ENCODE peak calls at places on chromosomes 4 and X, in seven cellular contexts. O is lung, Y is heart left ventricle, P is gastrocnemius medialis, F is heart right ventricle, I is SJCRH30, R is fibroblast of lung. G is an unnamed sample.

GRCh38 chrX:24153796-24154189 is 4.3 kb downstream of the ZFX start:
- DNase-seq in F (no peak), R (no peak), O (no peak), P (no peak), Y (no peak), I (no peak), G (no peak)

GRCh38 chr4:142817442-142817841 is 28.7 kb downstream of the INPP4B start:
- DNase-seq in F (no peak), I (peak; percentile 87), O (no peak), Y (no peak), P (peak; percentile 22), R (peak; percentile 92), G (peak; percentile 46)

GRCh38 chr4:68734095-68734494 is 63.6 kb upstream of the UGT2B15 start:
- DNase-seq in F (no peak), O (no peak), P (no peak), R (no peak), I (no peak), Y (no peak), G (no peak)

GRCh38 chrX:77785400-77785745 is 643 bp downstream of the ATRX start:
- DNase-seq in R (peak; percentile 46), Y (no peak), I (peak; percentile 51), O (no peak), P (peak; percentile 12), F (peak; percentile 4), G (no peak)

GRCh38 chrX:8084023-8084422 is 87.0 kb downstream of the VCX2 start:
- DNase-seq in R (peak; percentile 78), P (no peak), O (no peak), I (no peak), F (no peak), Y (no peak), G (no peak)

GRCh38 chr4:87025023-87025613 is 90.3 kb downstream of the AFF1 start:
- DNase-seq in F (no peak), O (no peak), R (no peak), P (no peak), Y (no peak), I (no peak), G (no peak)

GRCh38 chr4:15901996-15902395 is 36.5 kb downstream of the FGFBP1 start:
- DNase-seq in O (no peak), R (no peak), I (no peak), Y (no peak), F (no peak), P (no peak), G (no peak)

GRCh38 chrX:121333942-121334341 is 286.5 kb downstream of the GLUD2 start:
- DNase-seq in O (no peak), R (no peak), F (no peak), I (no peak), P (no peak), Y (no peak), G (no peak)

GRCh38 chrX:25206761-25207160 is 191.0 kb upstream of the ARX start:
- DNase-seq in R (no peak), P (no peak), Y (no peak), O (no peak), I (peak; percentile 46), F (no peak), G (no peak)

GRCh38 chr4:126647756-126648396 is 984.9 kb upstream of the INTU start:
- DNase-seq in R (peak; percentile 17), O (no peak), Y (no peak), P (no peak), I (no peak), F (no peak), G (no peak)

GRCh38 chr4:174314770-174315169 is 31.1 kb downstream of the CEP44 start:
- DNase-seq in I (peak; percentile 39), O (no peak), P (peak; percentile 20), R (peak; percentile 69), F (no peak), Y (no peak), G (no peak)

GRCh38 chr4:171186700-171187099 is 626.5 kb upstream of the GALNTL6 start:
- DNase-seq in P (no peak), Y (no peak), O (no peak), I (peak; percentile 1), F (no peak), R (no peak), G (no peak)

GRCh38 chrX:119237526-119238035 is 1.5 kb downstream of the PGRMC1 start:
- DNase-seq in P (no peak), I (no peak), O (no peak), Y (no peak), F (no peak), R (peak; percentile 1), G (no peak)
- H3K27ac ChIP-seq in P (no peak overlapping the region), I (peak overlapping the region; percentile 66), O (no peak overlapping the region), Y (no peak overlapping the region), F (no peak overlapping the region), R (peak overlapping the region; percentile 84), G (no peak overlapping the region)

GRCh38 chr4:76309939-76310549 is 3.5 kb downstream of the STBD1 start:
- DNase-seq in I (no peak), F (no peak), R (no peak), O (no peak), P (no peak), Y (no peak), G (no peak)
- H3K4me1 ChIP-seq in I (peaks cover 6% of the 10 kb centered on the region), F (peaks cover 35% of the 10 kb centered on the region), R (peaks cover 10% of the 10 kb centered on the region), O (peaks cover 9% of the 10 kb centered on the region), P (peaks cover 64% of the 10 kb centered on the region), Y (no peaks in the 10 kb centered on the region), G (peaks cover 9% of the 10 kb centered on the region)

DNA sequence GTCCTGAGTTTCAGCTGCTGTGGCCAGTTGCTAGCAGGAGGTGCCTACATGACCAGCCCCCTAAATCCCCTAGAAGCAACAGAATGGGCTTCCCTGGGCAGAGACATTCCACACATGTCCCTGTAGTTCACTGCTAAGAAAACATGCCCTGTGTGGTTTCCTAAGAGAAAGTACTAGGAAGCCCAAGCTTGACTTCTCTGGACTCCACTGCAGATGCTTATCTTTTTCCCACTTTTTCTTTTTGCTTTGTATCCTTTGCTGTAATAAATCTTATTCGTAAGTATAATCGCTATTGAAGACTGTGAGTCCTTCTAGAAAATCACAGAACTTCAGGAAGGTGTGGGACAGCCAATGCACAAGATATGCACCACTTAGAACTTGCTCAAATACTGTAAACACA is 15.6 kb downstream of the RPGR start:
- DNase-seq in F (no peak), P (no peak), I (no peak), R (no peak), Y (no peak), O (no peak), G (no peak)
- H3K27ac ChIP-seq in F (no peak overlapping the region), P (no peak overlapping the region), I (no peak overlapping the region), R (no peak overlapping the region), Y (no peak overlapping the region), O (no peak overlapping the region), G (no peak overlapping the region)

GRCh38 chr4:108007984-108008383 is 18.3 kb downstream of the HADH start:
- DNase-seq in R (no peak), P (no peak), O (no peak), F (no peak), Y (no peak), I (no peak), G (no peak)
- H3K4me1 ChIP-seq in R (peaks cover 6% of the 10 kb centered on the region), P (peaks cover 61% of the 10 kb centered on the region), O (no peaks in the 10 kb centered on the region), F (peaks cover 38% of the 10 kb centered on the region), Y (peaks cover 11% of the 10 kb centered on the region), I (no peaks in the 10 kb centered on the region), G (peaks cover 10% of the 10 kb centered on the region)

DNA sequence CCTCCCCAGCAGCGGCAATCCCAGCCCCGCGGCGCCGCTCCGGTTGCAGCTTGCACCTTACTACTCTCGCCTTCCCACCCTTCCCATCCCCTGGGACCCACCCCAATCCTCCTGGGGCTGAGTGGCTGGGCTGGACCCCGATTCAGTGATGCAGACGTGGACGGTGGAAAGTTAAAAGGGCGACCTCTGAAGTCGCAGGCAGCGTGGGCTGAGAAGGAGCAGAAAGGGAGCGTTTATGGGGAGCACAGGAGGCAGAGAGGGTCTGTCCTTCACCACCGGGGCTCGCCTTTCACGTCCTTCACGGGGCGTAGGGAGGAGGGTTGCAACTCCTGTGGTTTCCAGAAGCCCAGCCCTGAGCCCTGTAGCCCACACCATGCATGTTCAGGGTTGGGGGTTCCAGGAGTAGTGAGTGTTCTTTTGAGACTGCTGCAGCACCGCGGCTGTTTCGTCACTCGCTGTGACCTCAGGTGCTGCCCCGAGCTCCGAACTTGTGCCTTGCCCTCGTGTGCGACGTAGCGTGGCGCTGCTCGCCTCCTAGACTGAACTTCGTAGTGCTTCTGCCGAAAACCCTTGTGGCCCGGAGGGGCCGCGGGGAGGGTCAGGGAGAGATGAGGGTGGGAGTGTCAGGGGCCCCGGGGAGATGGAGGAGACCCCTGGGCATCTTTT is 1.5 kb downstream of the NHS start:
- DNase-seq in R (no peak), P (no peak), Y (no peak), I (no peak), O (no peak), F (no peak), G (peak; percentile 14)
- H3K27ac ChIP-seq in R (peak overlapping the region; percentile 5), P (no peak overlapping the region), Y (no peak overlapping the region), I (no peak overlapping the region), O (no peak overlapping the region), F (no peak overlapping the region), G (no peak overlapping the region)

GRCh38 chr4:74114234-74114633 is 15.2 kb upstream of the CXCL2 start:
- DNase-seq in R (peak; percentile 42), P (no peak), I (no peak), F (no peak), Y (no peak), O (no peak), G (no peak)
- H3K4me1 ChIP-seq in R (peaks cover 26% of the 10 kb centered on the region), P (no peaks in the 10 kb centered on the region), I (peaks cover 21% of the 10 kb centered on the region), F (peaks cover 51% of the 10 kb centered on the region), Y (peaks cover 12% of the 10 kb centered on the region), O (no peaks in the 10 kb centered on the region), G (peaks cover 10% of the 10 kb centered on the region)

G was measured in right cardiac atrium.